ENCODE peak calls at places on chromosome 18, in six cellular contexts. G is ovary, S is activated B cell treated with CpG ODN at 0.5 μM for 24 hours, H is B cell, U is D721Med, B is neural progenitor cell. V is an unnamed sample.

GRCh38 chr18:74797577-74798151 is 200.0 kb downstream of the ZNF407 start:
- DNase-seq in B (no peak), S (no peak), H (no peak), U (no peak), G (no peak), V (no peak)

GRCh38 chr18:22552254-22552653 is 134.5 kb upstream of the CTAGE1 start:
- DNase-seq in S (no peak), H (no peak), G (no peak), U (no peak), B (no peak), V (no peak)

GRCh38 chr18:65336411-65336810 is 414.4 kb upstream of the CDH7 start:
- DNase-seq in G (no peak), U (no peak), B (no peak), H (no peak), S (no peak), V (no peak)

GRCh38 chr18:68229351-68229750 is 485.6 kb downstream of the TMX3 start:
- DNase-seq in G (no peak), U (no peak), B (no peak), H (no peak), S (no peak), V (no peak)

GRCh38 chr18:11488175-11488574 is 121.2 kb upstream of the SLC35G4 start:
- DNase-seq in S (no peak), B (no peak), G (no peak), H (no peak), U (no peak), V (no peak)

GRCh38 chr18:73316513-73316912 is 448.7 kb upstream of the NETO1 start:
- DNase-seq in S (no peak), G (no peak), H (no peak), B (no peak), U (no peak), V (no peak)

GRCh38 chr18:75250471-75250821 is 39.8 kb downstream of the TSHZ1 start:
- DNase-seq in B (no peak), S (no peak), H (no peak), G (peak), U (no peak), V (no peak)

GRCh38 chr18:58670561-58671121 is 624 bp upstream of the MALT1 start:
- DNase-seq in B (peak), S (no peak), G (no peak), U (no peak), H (peak), V (no peak)

GRCh38 chr18:72941001-72941400 is 73.2 kb upstream of the NETO1 start:
- DNase-seq in G (no peak), U (no peak), H (no peak), B (no peak), S (no peak), V (no peak)

GRCh38 chr18:12304351-12305210 is 3.5 kb upstream of the TUBB6 start:
- DNase-seq in H (no peak), B (no peak), S (no peak), G (peak), U (no peak), V (no peak)

GRCh38 chr18:49723648-49724180 is 89.6 kb downstream of the ACAA2 start:
- DNase-seq in B (no peak), S (no peak), G (no peak), H (no peak), U (no peak), V (peak)

GRCh38 chr18:24271381-24272331 is 126.0 kb downstream of the OSBPL1A start:
- DNase-seq in U (peak), B (peak), H (peak), G (peak), S (peak), V (peak)

GRCh38 chr18:55547705-55548056 is 40.3 kb downstream of the TCF4 start:
- DNase-seq in G (no peak), B (no peak), H (no peak), U (no peak), S (no peak), V (no peak)

GRCh38 chr18:11820697-11821096 is 30.5 kb upstream of the CHMP1B start:
- DNase-seq in B (no peak), H (no peak), S (no peak), G (no peak), U (no peak), V (no peak)

GRCh38 chr18:5600376-5601071 is 56.7 kb upstream of the EPB41L3 start:
- DNase-seq in G (no peak), B (peak), U (no peak), H (no peak), S (no peak), V (no peak)

GRCh38 chr18:23938046-23938756 is 76.4 kb upstream of the TTC39C start:
- DNase-seq in G (no peak), H (no peak), B (no peak), U (no peak), S (no peak), V (peak)

GRCh38 chr18:74411475-74411874 is 45.6 kb downstream of the DIPK1C start:
- DNase-seq in G (no peak), S (no peak), U (no peak), B (no peak), H (no peak), V (no peak)

GRCh38 chr18:43625582-43625981 is 348.3 kb upstream of the SYT4 start:
- DNase-seq in G (no peak), H (no peak), U (no peak), B (no peak), S (no peak), V (no peak)

GRCh38 chr18:43622024-43622423 is 344.7 kb upstream of the SYT4 start:
- DNase-seq in U (no peak), H (no peak), S (no peak), G (no peak), B (no peak), V (no peak)

GRCh38 chr18:43627833-43628370 is 350.6 kb upstream of the SYT4 start:
- DNase-seq in S (no peak), G (no peak), U (no peak), B (no peak), H (no peak), V (no peak)
- TF ChIP-seq CTCF in S (no peak), G (no peak), U (no peak), B (no peak), H (no peak), V (no peak)

GRCh38 chr18:79788096-79789085 is 9.3 kb upstream of the KCNG2 start:
- DNase-seq in G (no peak), S (no peak), U (no peak), H (no peak), B (peak), V (no peak)
- TF ChIP-seq CTCF in G (no peak), S (no peak), U (no peak), H (no peak), B (peak), V (no peak)

GRCh38 chr18:32067375-32068167 is 24.1 kb upstream of the RNF138 start:
- DNase-seq in U (no peak), G (no peak), B (no peak), H (no peak), S (no peak), V (no peak)

GRCh38 chr18:32074206-32074605 is 17.5 kb upstream of the RNF138 start:
- DNase-seq in S (no peak), U (no peak), B (no peak), H (no peak), G (no peak), V (no peak)

GRCh38 chr18:32072321-32072720 is 19.4 kb upstream of the RNF138 start:
- DNase-seq in H (peak), B (no peak), U (no peak), G (no peak), S (no peak), V (peak)
- TF ChIP-seq CTCF in H (peak), B (peak), U (peak), G (no peak), S (no peak), V (peak)

DNA sequence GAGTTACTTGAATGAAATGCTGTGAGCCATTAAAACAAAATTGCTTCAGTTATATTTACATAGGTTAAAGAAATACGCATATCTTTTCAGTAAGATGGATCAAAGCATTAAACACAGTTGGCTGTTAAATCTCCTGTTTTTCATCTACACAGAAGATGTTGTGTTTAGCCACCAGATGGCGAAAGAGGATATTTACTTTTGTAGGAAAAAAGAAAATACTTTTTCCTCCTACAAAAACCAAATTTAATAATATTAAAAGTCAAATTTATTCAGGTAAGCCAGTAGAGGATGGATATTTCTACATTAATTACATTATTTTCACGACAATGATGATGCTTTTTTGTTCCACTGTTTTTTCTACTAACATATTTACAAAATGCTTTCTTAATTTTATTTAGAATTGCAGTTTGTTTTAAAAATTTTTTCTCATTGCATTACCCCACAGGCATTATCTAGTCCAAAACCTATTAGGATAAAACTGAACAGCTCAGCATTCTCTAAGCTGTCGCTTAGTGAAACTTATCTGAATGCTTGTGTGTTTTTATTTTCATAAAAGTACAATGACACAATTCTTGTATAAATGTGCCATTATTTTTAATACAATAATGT is 173.7 kb downstream of the ASXL3 start:
- DNase-seq in B (peak), S (no peak), U (no peak), H (no peak), G (no peak), V (peak)
- TF ChIP-seq CTCF in B (peak), S (no peak), U (peak), H (no peak), G (no peak), V (no peak)

GRCh38 chr18:27843783-27844415 is 333.0 kb downstream of the CDH2 start:
- DNase-seq in U (no peak), H (no peak), S (no peak), B (no peak), G (no peak), V (no peak)
- TF ChIP-seq CTCF in U (no peak), H (no peak), S (no peak), B (no peak), G (no peak), V (no peak)

GRCh38 chr18:32975501-32975900 is 202.7 kb upstream of the KLHL14 start:
- DNase-seq in U (no peak), H (no peak), B (no peak), G (no peak), S (no peak), V (no peak)
- TF ChIP-seq CTCF in U (no peak), H (no peak), B (no peak), G (no peak), S (no peak), V (no peak)

DNA sequence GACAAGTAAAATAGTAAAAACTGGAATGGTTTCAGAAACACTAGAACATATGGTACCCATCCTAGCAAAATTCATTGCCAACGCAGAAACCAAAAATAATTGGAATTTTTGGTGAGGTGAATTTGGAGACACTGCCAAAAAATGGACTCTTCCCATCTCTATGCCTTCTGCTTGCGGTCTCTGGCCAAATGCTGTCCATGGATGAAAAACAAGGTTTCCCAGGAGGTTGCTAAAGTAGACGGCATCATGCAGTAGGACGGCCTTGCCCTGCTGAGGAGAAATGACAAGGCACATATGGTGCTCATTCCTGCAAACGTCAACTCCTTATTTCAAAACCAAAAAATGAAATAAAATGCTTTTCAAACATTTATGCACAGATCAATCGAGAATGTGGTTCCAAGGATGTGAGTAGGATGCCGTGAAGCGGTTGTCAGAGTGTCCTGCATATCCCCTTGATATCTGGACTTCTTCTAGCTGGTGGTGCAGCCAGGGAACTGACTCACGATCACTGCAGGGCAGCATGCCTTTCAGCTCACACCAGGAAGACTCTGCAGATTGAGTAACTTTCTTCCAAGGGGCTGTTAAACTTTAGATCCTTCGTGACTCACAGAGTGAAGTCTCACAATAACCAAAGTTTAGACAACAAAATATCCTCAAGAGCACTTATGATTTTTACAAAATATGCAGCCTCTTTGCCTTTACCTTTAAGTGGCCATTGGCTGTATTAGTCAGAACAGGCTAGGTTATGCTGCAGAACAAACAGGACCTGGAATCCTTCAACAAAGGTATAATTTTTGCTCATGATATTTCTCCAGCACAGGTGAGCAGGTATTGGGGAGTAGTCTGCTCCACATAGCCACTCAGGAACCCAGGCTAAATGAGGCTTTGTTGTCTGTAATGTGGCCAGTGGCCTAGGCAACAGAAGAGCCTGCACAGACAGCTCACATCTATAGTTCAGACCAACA is 149.4 kb upstream of the NDUFV2 start:
- DNase-seq in S (no peak), U (no peak), G (no peak), B (no peak), H (no peak), V (no peak)
- TF ChIP-seq CTCF in S (no peak), U (no peak), G (no peak), B (no peak), H (no peak), V (no peak)

V was measured in GM20000.